ENCODE peak calls at places on chromosomes 5 and 9, in seven cellular contexts. L is GM12878, D is K562, G is HCT116, E is SK-N-SH, B is H1, C is HepG2. S is an unnamed sample.

GRCh38 chr5:166349036-166349435 is 1942.4 kb upstream of the WWC1 start:
- DNase-seq in D (no peak), C (no peak), B (no peak), G (no peak), E (no peak), L (no peak), S (no peak)

GRCh38 chr5:352639-353598 is 31.4 kb downstream of the AHRR start:
- DNase-seq in E (no peak), L (no peak), G (no peak), C (no peak), B (peak), D (no peak), S (peak)

GRCh38 chr5:145056805-145057204 is 778.3 kb downstream of the PRELID2 start:
- DNase-seq in G (no peak), B (no peak), D (no peak), E (no peak), C (no peak), L (peak), S (no peak)

GRCh38 chr5:77993799-77994318 is 217.7 kb upstream of the TBCA start:
- DNase-seq in B (no peak), C (no peak), L (no peak), D (no peak), G (no peak), E (no peak), S (no peak)

GRCh38 chr9:101536938-101537337 is 3.3 kb downstream of the RNF20 start:
- DNase-seq in D (no peak), G (no peak), C (peak), B (no peak), L (no peak), E (no peak), S (peak)

GRCh38 chr5:60677831-60678664 is 21.9 kb downstream of the DEPDC1B start:
- DNase-seq in G (no peak), B (no peak), E (peak), L (peak), C (peak), D (peak), S (peak)

GRCh38 chr9:5582835-5583195 is 46.1 kb upstream of the RIC1 start:
- DNase-seq in D (no peak), G (no peak), L (peak), C (no peak), B (no peak), E (no peak), S (no peak)

GRCh38 chr5:31981361-31981955 is 192.7 kb downstream of the GOLPH3 start:
- DNase-seq in L (no peak), C (no peak), D (no peak), B (no peak), E (no peak), G (no peak), S (no peak)

GRCh38 chr5:150558088-150558621 is 50.2 kb downstream of the NDST1 start:
- DNase-seq in L (no peak), G (no peak), E (no peak), C (no peak), D (no peak), B (no peak), S (no peak)

GRCh38 chr5:157730900-157731271 is 334 bp upstream of the THG1L start:
- DNase-seq in E (no peak), D (no peak), B (no peak), L (no peak), C (no peak), G (no peak), S (no peak)

GRCh38 chr9:133799106-133799505 is 61.0 kb upstream of the SARDH start:
- DNase-seq in D (no peak), L (no peak), E (no peak), B (no peak), C (no peak), G (no peak), S (no peak)

GRCh38 chr5:43603535-43604363 is 769 bp downstream of the NNT start:
- DNase-seq in B (no peak), G (no peak), C (peak), E (peak), D (peak), L (peak), S (peak)

GRCh38 chr5:154575869-154576806 is 98.1 kb upstream of the HAND1 start:
- DNase-seq in E (peak), C (peak), G (no peak), B (no peak), D (no peak), L (peak), S (peak)

DNA sequence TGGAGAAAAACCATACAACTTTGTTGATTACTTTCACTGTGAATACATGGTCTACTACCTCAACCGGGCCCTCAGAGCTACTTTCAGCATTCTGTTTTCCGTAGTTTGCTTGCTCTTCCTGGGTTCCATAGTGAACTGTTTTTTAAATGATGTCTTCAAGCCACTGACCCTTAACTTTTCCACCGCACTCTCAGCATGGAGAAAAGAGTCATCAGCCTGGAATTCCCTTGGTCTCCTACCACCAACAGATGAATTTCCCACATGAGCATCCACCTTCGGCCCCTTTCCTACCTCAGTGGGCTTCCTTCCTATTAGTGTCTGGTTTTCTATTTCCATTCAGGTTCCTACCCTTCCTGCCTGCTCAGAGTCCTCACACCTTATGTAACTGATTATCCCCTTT is 135.9 kb upstream of the ADAMTSL1 start:
- DNase-seq in D (no peak), G (no peak), C (no peak), E (no peak), B (no peak), L (no peak), S (no peak)
- TF ChIP-seq JUND in D (no peak), G (no peak), C (no peak), E (peak), B (no peak), L (no peak), S (no peak)

DNA sequence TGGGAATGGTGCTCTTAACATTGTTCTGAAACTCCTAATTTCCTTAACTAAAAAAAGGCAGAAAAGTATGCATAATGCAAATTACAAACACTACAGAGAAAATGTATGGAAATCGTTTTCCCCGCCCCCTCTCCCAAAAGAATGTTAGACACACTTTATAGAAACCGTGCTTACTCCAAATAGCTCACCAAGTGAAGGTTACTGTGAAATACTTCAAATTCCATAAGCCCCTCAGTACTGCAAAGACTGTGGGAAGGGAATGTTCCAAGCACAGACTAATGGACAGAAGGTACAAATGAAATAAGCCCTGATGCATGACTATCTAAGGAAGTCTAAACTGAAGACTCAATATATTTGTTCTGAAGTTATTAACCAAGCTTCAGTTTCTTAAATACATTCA is 12.5 kb downstream of the MAPKAP1 start:
- DNase-seq in L (no peak), E (no peak), G (no peak), C (peak), D (no peak), B (peak), S (no peak)
- TF ChIP-seq JUND in L (no peak), E (no peak), G (no peak), C (no peak), D (no peak), B (no peak), S (no peak)

DNA sequence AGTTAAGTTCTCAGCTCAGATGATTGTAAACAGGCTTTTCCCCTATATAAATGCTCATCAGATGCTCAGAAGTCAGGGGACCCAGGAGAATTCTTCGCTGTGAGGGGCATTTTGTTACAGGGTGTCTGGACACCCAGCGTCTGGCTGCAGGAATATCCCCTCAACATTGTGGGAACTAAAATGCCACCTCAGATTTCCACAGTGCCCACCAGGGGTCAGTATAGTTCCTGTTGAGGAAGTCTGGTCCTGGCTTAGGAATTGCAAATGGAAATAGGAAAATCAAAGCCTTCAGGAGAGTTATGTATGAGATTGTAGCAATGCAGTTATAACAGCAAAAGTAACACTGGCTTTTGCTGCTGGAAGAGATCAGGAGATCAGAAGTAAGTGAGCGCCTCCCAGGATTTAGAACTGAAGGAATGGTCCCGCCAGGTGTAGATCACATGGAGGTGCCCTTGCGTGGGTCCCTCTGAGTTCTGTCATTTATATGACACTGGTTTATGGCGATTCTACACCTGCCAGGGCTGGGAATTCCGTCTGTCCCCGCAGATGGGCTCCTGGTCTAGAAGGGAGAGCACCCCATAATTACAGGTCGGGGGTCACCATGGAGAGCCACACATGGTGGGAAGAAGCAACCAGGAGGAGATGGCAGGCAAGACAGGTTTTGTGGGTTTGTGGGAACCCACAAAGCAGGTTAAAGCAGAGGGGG is 47.1 kb upstream of the CTSL start:
- DNase-seq in L (no peak), E (peak), B (peak), D (peak), C (peak), G (peak), S (peak)
- TF ChIP-seq JUND in L (no peak), E (no peak), B (no peak), D (no peak), C (no peak), G (no peak), S (no peak)

GRCh38 chr5:56698463-56699381 is 116.6 kb upstream of the MAP3K1 start:
- DNase-seq in E (peak), G (no peak), B (no peak), D (no peak), C (no peak), L (no peak), S (no peak)
- TF ChIP-seq JUND in E (no peak), G (no peak), B (no peak), D (no peak), C (no peak), L (no peak), S (no peak)

GRCh38 chr9:93465853-93466252 is 12.5 kb upstream of the FAM120AOS start:
- DNase-seq in E (no peak), C (no peak), D (no peak), L (no peak), G (no peak), B (no peak), S (no peak)

GRCh38 chr9:93467062-93467416 is 13.7 kb upstream of the FAM120AOS start:
- DNase-seq in B (no peak), E (no peak), L (no peak), C (peak), G (no peak), D (peak), S (no peak)

GRCh38 chr9:93468763-93469456 is 15.5 kb upstream of the FAM120AOS start:
- DNase-seq in C (no peak), G (no peak), D (no peak), E (no peak), B (no peak), L (no peak), S (no peak)

GRCh38 chr9:93466416-93467061 is 13.2 kb upstream of the FAM120AOS start:
- DNase-seq in B (no peak), G (no peak), D (no peak), E (no peak), C (peak), L (no peak), S (no peak)

DNA sequence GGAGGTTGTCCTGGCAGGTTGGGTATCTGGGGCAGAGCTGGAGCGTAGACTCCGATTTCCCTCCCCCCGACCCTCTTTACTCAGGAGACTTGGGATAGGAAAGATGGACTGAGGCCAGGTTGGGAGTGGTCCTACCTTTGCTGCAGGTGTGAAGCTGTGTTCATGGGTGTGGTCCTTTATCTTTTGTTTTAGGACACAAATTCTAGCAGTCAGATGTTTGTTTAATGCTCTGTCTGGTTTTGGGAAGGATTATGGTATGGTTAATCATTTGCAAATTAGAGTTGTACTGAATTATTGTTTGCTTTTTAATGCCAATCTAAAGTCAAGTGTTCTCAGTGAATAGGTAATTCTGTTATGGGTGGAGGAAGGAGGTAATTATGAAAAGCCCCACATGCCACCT is 14.1 kb upstream of the FAM120AOS start:
- DNase-seq in D (no peak), B (no peak), C (no peak), E (no peak), G (no peak), L (no peak), S (no peak)
- TF ChIP-seq JUND in D (no peak), B (no peak), C (no peak), E (no peak), G (no peak), L (no peak), S (no peak)

DNA sequence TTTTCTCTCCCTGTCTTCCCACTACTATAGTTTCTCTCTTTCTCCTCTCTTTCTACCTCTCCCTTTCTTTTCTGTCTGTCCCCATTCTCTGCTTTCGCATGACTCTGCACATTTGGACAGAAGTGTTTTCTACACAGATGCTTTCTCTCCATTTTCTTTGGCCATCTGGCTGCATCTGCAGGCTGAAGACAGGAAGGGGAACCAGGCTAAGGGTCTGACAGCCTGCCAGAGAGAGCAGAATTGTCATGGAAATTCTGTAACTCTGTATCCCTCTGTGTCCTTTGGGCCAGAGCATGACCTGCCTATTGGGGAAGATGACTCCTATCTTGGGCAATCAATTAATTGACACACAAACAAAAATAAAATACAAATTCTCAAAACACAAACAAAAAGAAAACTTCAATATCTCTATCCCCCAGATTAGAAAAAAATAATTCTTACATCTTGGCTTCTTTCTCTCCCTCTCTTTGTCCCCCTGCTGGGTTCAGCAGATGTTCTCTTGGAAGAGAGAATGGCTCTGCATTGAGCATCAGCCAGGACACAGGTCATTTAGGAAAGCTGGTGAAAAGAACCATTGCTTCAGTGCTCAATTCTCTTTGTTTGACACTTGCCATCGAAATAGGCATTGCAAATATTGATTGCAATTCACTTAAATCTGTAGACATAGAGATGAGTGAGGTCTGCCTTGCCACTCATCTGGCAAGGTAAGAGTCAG is 415.9 kb upstream of the KLF4 start:
- DNase-seq in G (no peak), E (no peak), B (no peak), L (no peak), C (no peak), D (no peak), S (no peak)
- TF ChIP-seq JUND in G (no peak), E (no peak), B (no peak), L (no peak), C (no peak), D (no peak), S (no peak)

GRCh38 chr5:102542064-102542463 is 43.3 kb upstream of the SLCO6A1 start:
- DNase-seq in C (no peak), B (no peak), E (no peak), D (no peak), L (no peak), G (no peak), S (no peak)

GRCh38 chr5:102547659-102548058 is 48.9 kb upstream of the SLCO6A1 start:
- DNase-seq in G (no peak), B (no peak), D (no peak), L (no peak), C (no peak), E (no peak), S (no peak)

GRCh38 chr5:102547161-102547560 is 48.4 kb upstream of the SLCO6A1 start:
- DNase-seq in G (no peak), L (no peak), D (no peak), B (no peak), E (no peak), C (no peak), S (no peak)

GRCh38 chr5:102540251-102540812 is 41.5 kb upstream of the SLCO6A1 start:
- DNase-seq in D (no peak), E (no peak), G (no peak), B (no peak), C (no peak), L (no peak), S (no peak)

DNA sequence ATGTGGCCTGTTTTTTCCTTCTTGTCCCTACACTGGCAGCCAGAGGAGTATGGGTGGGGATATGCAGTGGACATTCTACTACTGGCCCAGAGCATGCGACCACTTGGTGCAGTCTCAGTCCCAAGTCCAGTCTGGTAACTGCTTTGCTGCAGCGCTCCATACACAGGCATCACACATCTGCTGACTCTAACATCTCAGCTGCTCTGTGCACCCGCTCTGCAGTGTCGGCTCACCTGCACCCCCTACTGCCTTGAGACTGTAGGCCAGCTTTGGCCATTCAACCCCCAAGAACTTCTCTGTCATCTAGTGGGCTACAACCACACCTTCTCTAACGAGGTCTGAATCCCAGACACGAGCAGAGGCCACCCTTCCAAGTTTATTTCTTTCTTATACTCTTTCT is 46.4 kb upstream of the SLCO6A1 start:
- DNase-seq in E (peak), D (no peak), C (peak), B (peak), L (no peak), G (peak), S (no peak)
- TF ChIP-seq JUND in E (no peak), D (no peak), C (no peak), B (no peak), L (no peak), G (no peak), S (no peak)